ENCODE peak calls at places on chromosomes 12 and 14, in eight cellular contexts. One of them, this sample, is unnamed.

GRCh38 chr12:24414421-24414820 is 465.0 kb upstream of the SOX5 start:
- DNase-seq in SK-N-MC: no peak
- DNase-seq in heart right ventricle: no peak
- DNase-seq in SHP77: no peak
- DNase-seq in AG04450: no peak
- DNase-seq in naive thymus-derived CD4-positive, alpha-beta T cell: no peak
- DNase-seq in CD8-positive, alpha-beta memory T cell: no peak
- DNase-seq in lower lobe of right lung: no peak
- DNase-seq in this sample: no peak

GRCh38 chr12:95386056-95386455 is 87.9 kb upstream of the METAP2 start:
- DNase-seq in SK-N-MC: no peak
- DNase-seq in SHP77: no peak
- DNase-seq in CD8-positive, alpha-beta memory T cell: no peak
- DNase-seq in AG04450: no peak
- DNase-seq in lower lobe of right lung: no peak
- DNase-seq in heart right ventricle: no peak
- DNase-seq in naive thymus-derived CD4-positive, alpha-beta T cell: no peak
- DNase-seq in this sample: no peak

GRCh38 chr12:87661770-87662402 is 367.3 kb downstream of the C12orf50 start:
- DNase-seq in SK-N-MC: no peak
- DNase-seq in SHP77: no peak
- DNase-seq in lower lobe of right lung: no peak
- DNase-seq in CD8-positive, alpha-beta memory T cell: no peak
- DNase-seq in heart right ventricle: no peak
- DNase-seq in naive thymus-derived CD4-positive, alpha-beta T cell: no peak
- DNase-seq in AG04450: no peak
- DNase-seq in this sample: no peak

GRCh38 chr12:59452259-59452658 is 143.6 kb upstream of the SLC16A7 start:
- DNase-seq in lower lobe of right lung: no peak
- DNase-seq in AG04450: peak
- DNase-seq in SHP77: no peak
- DNase-seq in naive thymus-derived CD4-positive, alpha-beta T cell: no peak
- DNase-seq in heart right ventricle: no peak
- DNase-seq in SK-N-MC: no peak
- DNase-seq in CD8-positive, alpha-beta memory T cell: no peak
- DNase-seq in this sample: peak

GRCh38 chr12:46153267-46153872 is 115.5 kb downstream of the SLC38A1 start:
- DNase-seq in SHP77: no peak
- DNase-seq in SK-N-MC: no peak
- DNase-seq in lower lobe of right lung: no peak
- DNase-seq in naive thymus-derived CD4-positive, alpha-beta T cell: no peak
- DNase-seq in heart right ventricle: no peak
- DNase-seq in AG04450: no peak
- DNase-seq in CD8-positive, alpha-beta memory T cell: no peak
- DNase-seq in this sample: no peak

GRCh38 chr14:64363265-64363840 is 24.8 kb upstream of the MTHFD1 start:
- DNase-seq in naive thymus-derived CD4-positive, alpha-beta T cell: no peak
- DNase-seq in heart right ventricle: no peak
- DNase-seq in lower lobe of right lung: no peak
- DNase-seq in SK-N-MC: no peak
- DNase-seq in CD8-positive, alpha-beta memory T cell: no peak
- DNase-seq in SHP77: no peak
- DNase-seq in AG04450: no peak
- DNase-seq in this sample: no peak

GRCh38 chr12:110179291-110179690 is 55.1 kb downstream of the IFT81 start:
- DNase-seq in SK-N-MC: no peak
- DNase-seq in AG04450: no peak
- DNase-seq in SHP77: no peak
- DNase-seq in lower lobe of right lung: no peak
- DNase-seq in naive thymus-derived CD4-positive, alpha-beta T cell: no peak
- DNase-seq in heart right ventricle: no peak
- DNase-seq in CD8-positive, alpha-beta memory T cell: no peak
- DNase-seq in this sample: no peak

GRCh38 chr12:115922952-115923564 is 354.4 kb downstream of the MED13L start:
- DNase-seq in AG04450: no peak
- DNase-seq in SK-N-MC: peak
- DNase-seq in naive thymus-derived CD4-positive, alpha-beta T cell: no peak
- DNase-seq in CD8-positive, alpha-beta memory T cell: no peak
- DNase-seq in heart right ventricle: no peak
- DNase-seq in lower lobe of right lung: no peak
- DNase-seq in SHP77: peak
- DNase-seq in this sample: no peak

GRCh38 chr12:116263844-116264243 is 13.6 kb downstream of the MED13L start:
- DNase-seq in SHP77: no peak
- DNase-seq in AG04450: no peak
- DNase-seq in CD8-positive, alpha-beta memory T cell: no peak
- DNase-seq in SK-N-MC: no peak
- DNase-seq in lower lobe of right lung: no peak
- DNase-seq in heart right ventricle: no peak
- DNase-seq in naive thymus-derived CD4-positive, alpha-beta T cell: no peak
- DNase-seq in this sample: no peak

GRCh38 chr12:48454675-48455074 is 17.7 kb upstream of the ANP32D start:
- DNase-seq in SHP77: no peak
- DNase-seq in lower lobe of right lung: no peak
- DNase-seq in heart right ventricle: no peak
- DNase-seq in naive thymus-derived CD4-positive, alpha-beta T cell: no peak
- DNase-seq in CD8-positive, alpha-beta memory T cell: no peak
- DNase-seq in AG04450: no peak
- DNase-seq in SK-N-MC: peak
- DNase-seq in this sample: peak

GRCh38 chr14:96098309-96098998 is 59.3 kb downstream of the C14orf132 start:
- DNase-seq in naive thymus-derived CD4-positive, alpha-beta T cell: no peak
- DNase-seq in lower lobe of right lung: no peak
- DNase-seq in CD8-positive, alpha-beta memory T cell: no peak
- DNase-seq in SHP77: peak
- DNase-seq in heart right ventricle: no peak
- DNase-seq in AG04450: peak
- DNase-seq in SK-N-MC: no peak
- DNase-seq in this sample: no peak

GRCh38 chr14:88864198-88864597 is 39.7 kb downstream of the TTC8 start:
- DNase-seq in lower lobe of right lung: no peak
- DNase-seq in AG04450: no peak
- DNase-seq in SK-N-MC: no peak
- DNase-seq in heart right ventricle: no peak
- DNase-seq in CD8-positive, alpha-beta memory T cell: no peak
- DNase-seq in SHP77: no peak
- DNase-seq in naive thymus-derived CD4-positive, alpha-beta T cell: no peak
- DNase-seq in this sample: no peak

GRCh38 chr12:127570793-127571360 is 696.1 kb upstream of the TMEM132C start:
- DNase-seq in lower lobe of right lung: no peak
- DNase-seq in heart right ventricle: no peak
- DNase-seq in SHP77: no peak
- DNase-seq in naive thymus-derived CD4-positive, alpha-beta T cell: no peak
- DNase-seq in SK-N-MC: no peak
- DNase-seq in CD8-positive, alpha-beta memory T cell: no peak
- DNase-seq in AG04450: no peak
- DNase-seq in this sample: no peak

GRCh38 chr12:120230326-120230973 is 29.5 kb upstream of the RPLP0 start:
- DNase-seq in AG04450: peak
- DNase-seq in CD8-positive, alpha-beta memory T cell: no peak
- DNase-seq in SHP77: no peak
- DNase-seq in heart right ventricle: peak
- DNase-seq in lower lobe of right lung: peak
- DNase-seq in SK-N-MC: no peak
- DNase-seq in naive thymus-derived CD4-positive, alpha-beta T cell: no peak
- DNase-seq in this sample: peak

GRCh38 chr14:74299061-74299545 is 3.6 kb downstream of the ABCD4 start:
- DNase-seq in AG04450: no peak
- DNase-seq in heart right ventricle: peak
- DNase-seq in naive thymus-derived CD4-positive, alpha-beta T cell: no peak
- DNase-seq in SK-N-MC: no peak
- DNase-seq in SHP77: no peak
- DNase-seq in lower lobe of right lung: no peak
- DNase-seq in CD8-positive, alpha-beta memory T cell: no peak
- DNase-seq in this sample: no peak

GRCh38 chr12:115640929-115641328 is 636.6 kb downstream of the MED13L start:
- DNase-seq in AG04450: no peak
- DNase-seq in heart right ventricle: no peak
- DNase-seq in lower lobe of right lung: no peak
- DNase-seq in SK-N-MC: no peak
- DNase-seq in CD8-positive, alpha-beta memory T cell: no peak
- DNase-seq in SHP77: no peak
- DNase-seq in naive thymus-derived CD4-positive, alpha-beta T cell: no peak
- DNase-seq in this sample: no peak

GRCh38 chr14:36773558-36773957 is 111.9 kb downstream of the PAX9 start:
- DNase-seq in heart right ventricle: no peak
- DNase-seq in AG04450: no peak
- DNase-seq in SHP77: no peak
- DNase-seq in SK-N-MC: no peak
- DNase-seq in CD8-positive, alpha-beta memory T cell: no peak
- DNase-seq in lower lobe of right lung: no peak
- DNase-seq in naive thymus-derived CD4-positive, alpha-beta T cell: no peak
- DNase-seq in this sample: peak

GRCh38 chr12:1840561-1840960 is 20.2 kb downstream of the LRTM2 start:
- DNase-seq in lower lobe of right lung: peak
- DNase-seq in heart right ventricle: no peak
- DNase-seq in CD8-positive, alpha-beta memory T cell: no peak
- DNase-seq in AG04450: no peak
- DNase-seq in naive thymus-derived CD4-positive, alpha-beta T cell: no peak
- DNase-seq in SK-N-MC: no peak
- DNase-seq in SHP77: no peak
- DNase-seq in this sample: no peak

GRCh38 chr12:41743835-41744234 is 400.8 kb downstream of the GXYLT1 start:
- DNase-seq in naive thymus-derived CD4-positive, alpha-beta T cell: no peak
- DNase-seq in SHP77: no peak
- DNase-seq in AG04450: no peak
- DNase-seq in lower lobe of right lung: no peak
- DNase-seq in SK-N-MC: no peak
- DNase-seq in CD8-positive, alpha-beta memory T cell: no peak
- DNase-seq in heart right ventricle: no peak
- DNase-seq in this sample: peak

GRCh38 chr12:100024974-100025555 is 40.3 kb upstream of the ANKS1B start:
- DNase-seq in SHP77: no peak
- DNase-seq in SK-N-MC: no peak
- DNase-seq in naive thymus-derived CD4-positive, alpha-beta T cell: no peak
- DNase-seq in lower lobe of right lung: no peak
- DNase-seq in CD8-positive, alpha-beta memory T cell: no peak
- DNase-seq in AG04450: no peak
- DNase-seq in heart right ventricle: no peak
- DNase-seq in this sample: no peak